ENCODE peak calls at places on chromosomes 2 and 18, in five cellular contexts. E is DND-41, Z is tibial nerve, C is A549, Y is BE2C. P is an unnamed sample. For H3K4me1, the result is how much of the 10 kb centered on the place peaks cover.

GRCh38 chr2:25202290-25202689 is 33.9 kb upstream of the POMC start:
- DNase-seq in C (no peak), Y (no peak), E (no peak), Z (no peak), P (no peak)

GRCh38 chr2:225165052-225165451 is 122.8 kb upstream of the DOCK10 start:
- DNase-seq in E (no peak), Y (no peak), Z (no peak), C (no peak), P (no peak)

GRCh38 chr2:190530211-190530639 is 4.3 kb downstream of the NEMP2 start:
- DNase-seq in E (no peak), Z (no peak), C (no peak), Y (no peak), P (no peak)

GRCh38 chr2:217387776-217388381 is 528.0 kb upstream of the TNP1 start:
- DNase-seq in C (peak), E (no peak), Y (no peak), Z (no peak), P (peak)

GRCh38 chr2:240105982-240106381 is 30.1 kb downstream of the COPS9 start:
- DNase-seq in C (no peak), Y (no peak), E (no peak), Z (no peak), P (no peak)

GRCh38 chr2:158460632-158461297 is 4.0 kb downstream of the PKP4 start:
- DNase-seq in Z (no peak), C (no peak), Y (no peak), E (no peak), P (no peak)

GRCh38 chr18:74116628-74117554 is 30.7 kb downstream of the FBXO15 start:
- DNase-seq in Y (no peak), E (peak), Z (no peak), C (no peak), P (no peak)

GRCh38 chr2:218026676-218027425 is 24.1 kb upstream of the TNS1 start:
- DNase-seq in Y (peak), E (no peak), C (no peak), Z (no peak), P (no peak)

GRCh38 chr2:215967590-215968373 is 45.6 kb downstream of the MREG start:
- DNase-seq in Y (no peak), E (no peak), Z (no peak), C (no peak), P (no peak)

DNA sequence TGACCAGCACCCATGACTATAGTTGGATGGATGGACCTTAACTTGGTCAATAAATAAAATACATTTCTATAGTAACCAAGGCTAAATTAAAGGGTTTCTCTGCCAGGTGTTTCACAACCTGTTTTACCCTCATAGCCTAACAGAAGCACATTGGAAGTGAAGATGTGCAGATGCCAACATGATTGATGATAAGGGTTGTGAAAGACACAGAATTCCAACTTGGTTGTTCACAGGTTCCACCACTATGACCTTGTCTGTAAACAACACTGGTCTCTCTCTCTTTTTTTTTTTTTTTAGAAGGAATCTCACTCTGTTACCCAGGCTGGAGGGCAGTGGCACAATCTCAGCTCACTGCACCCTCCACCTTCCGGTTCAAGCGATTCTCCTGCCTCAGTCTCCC is 37.5 kb upstream of the PTH2R start:
- DNase-seq in Y (no peak), E (no peak), C (no peak), Z (no peak), P (no peak)
- H3K4me1 ChIP-seq in Y (under half), E (under half), C (under half), Z (under half), P (under half)

GRCh38 chr2:30446602-30447148 is 371 bp upstream of the LCLAT1 start:
- DNase-seq in C (no peak), Y (no peak), E (no peak), Z (no peak), P (no peak)

GRCh38 chr2:30450025-30450424 is 3.0 kb downstream of the LCLAT1 start:
- DNase-seq in Z (no peak), C (no peak), Y (no peak), E (no peak), P (no peak)

GRCh38 chr2:30445266-30445821 is 1.7 kb upstream of the LCLAT1 start:
- DNase-seq in Z (no peak), Y (no peak), C (no peak), E (no peak), P (no peak)

GRCh38 chr2:30447149-30448045 is at the start of gene LCLAT1:
- DNase-seq in Z (peak), E (peak), Y (peak), C (peak), P (peak)

GRCh38 chr2:30448308-30448707 is 1.3 kb downstream of the LCLAT1 start:
- DNase-seq in Z (no peak), Y (no peak), E (no peak), C (no peak), P (no peak)
- H3K4me3 ChIP-seq in Z (no peak), Y (peak), E (peak), C (peak), P (peak)

GRCh38 chr2:37789988-37790387 is 118.5 kb upstream of the CDC42EP3 start:
- DNase-seq in C (no peak), E (no peak), Y (no peak), Z (no peak), P (no peak)

GRCh38 chr2:37788602-37789209 is 117.3 kb upstream of the CDC42EP3 start:
- DNase-seq in Y (no peak), C (no peak), E (no peak), Z (no peak), P (no peak)

GRCh38 chr2:37786854-37787253 is 115.4 kb upstream of the CDC42EP3 start:
- DNase-seq in E (no peak), C (no peak), Z (no peak), Y (peak), P (no peak)

GRCh38 chr2:37793004-37793403 is 121.6 kb upstream of the CDC42EP3 start:
- DNase-seq in E (no peak), C (no peak), Z (no peak), Y (no peak), P (no peak)

DNA sequence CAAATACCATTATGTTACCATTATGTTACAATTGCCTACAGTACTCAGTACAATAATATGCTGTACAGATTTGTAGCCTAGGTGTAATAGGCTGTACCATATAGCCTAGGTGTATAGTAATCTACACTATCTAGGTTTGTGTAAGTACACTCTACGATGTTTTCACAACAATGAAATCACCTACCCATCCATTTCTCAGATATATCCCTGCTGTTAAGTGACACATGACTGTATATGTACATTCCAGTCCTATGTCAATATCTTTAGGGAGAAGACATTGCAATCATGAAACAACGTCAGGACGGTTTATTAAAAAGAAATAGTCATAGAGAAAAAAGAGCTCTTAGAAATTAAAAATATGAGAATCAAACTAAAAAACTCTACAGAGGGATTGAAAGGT is 119.0 kb upstream of the CDC42EP3 start:
- DNase-seq in C (no peak), Y (no peak), E (no peak), Z (no peak), P (no peak)
- H3K4me1 ChIP-seq in C (under half), Y (under half), E (under half), Z (under half), P (under half)

GRCh38 chr2:43138441-43138840 is 88.0 kb downstream of the ZFP36L2 start:
- DNase-seq in C (no peak), Z (no peak), E (peak), Y (no peak), P (no peak)
- H3K4me3 ChIP-seq in C (no peak), Z (no peak), E (no peak), Y (no peak), P (no peak)

DNA sequence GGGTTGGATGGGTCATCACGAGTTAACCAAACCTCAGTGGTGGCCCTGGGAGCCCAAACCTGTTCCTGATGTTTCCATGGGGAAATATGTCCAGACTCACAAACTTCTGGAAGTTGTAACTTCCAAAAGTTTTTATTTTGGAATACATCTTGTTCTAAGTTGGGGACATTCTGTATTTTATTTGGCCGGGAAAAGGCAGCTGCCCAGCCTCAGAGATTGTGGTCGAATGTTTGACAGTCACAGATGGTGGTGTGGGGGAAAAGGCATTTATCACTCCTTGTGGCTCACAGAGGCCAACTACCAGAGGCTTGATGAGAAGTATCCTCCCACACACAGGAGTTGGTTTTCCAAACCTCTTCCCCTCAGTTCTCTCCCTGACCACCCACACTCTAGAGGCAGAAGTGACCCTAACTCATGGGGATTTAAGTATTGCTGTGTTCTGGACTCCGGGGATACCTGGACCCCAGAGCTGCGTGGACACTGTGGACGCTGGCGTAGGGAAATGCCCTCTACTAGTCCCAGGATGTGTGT is 124.7 kb upstream of the PPP1CB start:
- DNase-seq in Y (no peak), Z (no peak), E (no peak), C (no peak), P (no peak)
- H3K4me1 ChIP-seq in Y (under half), Z (under half), E (under half), C (under half), P (half or more)

GRCh38 chr2:156319811-156320490 is 12.6 kb downstream of the NR4A2 start:
- DNase-seq in E (no peak), Z (peak), Y (no peak), C (no peak), P (peak)
- H3K4me3 ChIP-seq in E (no peak), Z (peak), Y (no peak), C (peak), P (peak)

P was measured in heart right ventricle.